ENCODE peak calls at places on chromosomes 12 and 14, in nine cellular contexts. Z, R, M, E, I, T, H, K and A are unnamed samples.

GRCh38 chr14:96156804-96157760 is 47.6 kb upstream of the BDKRB2 start:
- DNase-seq in E (no peak), M (peak), R (no peak), K (no peak), T (no peak), Z (no peak), I (no peak), H (no peak), A (no peak)

GRCh38 chr12:40058721-40059190 is 47.1 kb downstream of the SLC2A13 start:
- DNase-seq in E (peak), I (no peak), Z (no peak), R (no peak), K (no peak), M (no peak), T (peak), H (peak), A (no peak)

GRCh38 chr14:80996049-80996901 is 40.9 kb downstream of the TSHR start:
- DNase-seq in H (peak), Z (peak), E (peak), M (peak), K (peak), I (no peak), R (peak), T (peak), A (peak)

GRCh38 chr14:68172664-68173063 is 353.1 kb downstream of the RAD51B start:
- DNase-seq in T (no peak), M (no peak), R (peak), Z (no peak), K (peak), H (peak), I (no peak), E (no peak), A (peak)

GRCh38 chr12:128857173-128857770 is 4.0 kb downstream of the GLT1D1 start:
- DNase-seq in H (no peak), E (no peak), Z (no peak), K (no peak), T (no peak), I (no peak), R (no peak), M (no peak), A (no peak)

GRCh38 chr12:68565391-68565903 is 45.3 kb upstream of the RAP1B start:
- DNase-seq in I (no peak), M (no peak), T (peak), E (peak), R (no peak), Z (peak), K (no peak), H (peak), A (peak)

GRCh38 chr14:99271951-99272668 is at the start of gene BCL11B:
- DNase-seq in R (peak), T (peak), K (peak), Z (peak), H (peak), E (peak), I (peak), M (peak), A (peak)

GRCh38 chr14:94919896-94920295 is 150.0 kb upstream of the GSC start:
- DNase-seq in T (no peak), M (no peak), I (no peak), E (no peak), H (no peak), Z (no peak), K (no peak), R (no peak), A (no peak)

GRCh38 chr12:115096673-115097349 is 412.8 kb upstream of the TBX3 start:
- DNase-seq in H (no peak), Z (peak), K (no peak), R (no peak), T (peak), M (no peak), E (peak), I (peak), A (peak)

GRCh38 chr14:85079842-85080741 is 449.9 kb upstream of the FLRT2 start:
- DNase-seq in I (peak), E (peak), M (no peak), R (no peak), K (no peak), T (no peak), Z (no peak), H (no peak), A (peak)

GRCh38 chr12:4030938-4031702 is 157.9 kb upstream of the PARP11 start:
- DNase-seq in E (peak), K (peak), R (peak), I (peak), T (peak), M (peak), Z (peak), H (peak), A (peak)

GRCh38 chr14:101022916-101023435 is 119.5 kb upstream of the RTL1 start:
- DNase-seq in T (no peak), E (no peak), H (no peak), K (no peak), I (peak), R (no peak), Z (no peak), M (no peak), A (no peak)

GRCh38 chr12:63013302-63013701 is 78.4 kb upstream of the PPM1H start:
- DNase-seq in H (no peak), E (no peak), Z (no peak), I (no peak), K (no peak), R (no peak), M (no peak), T (no peak), A (no peak)

GRCh38 chr12:9751204-9752144 is 9.2 kb downstream of the CD69 start:
- DNase-seq in E (peak), M (no peak), Z (peak), H (peak), I (no peak), R (peak), T (peak), K (peak), A (peak)

GRCh38 chr14:23577710-23578392 is 739 bp downstream of the JPH4 start:
- DNase-seq in M (no peak), R (no peak), K (no peak), T (no peak), H (no peak), E (no peak), I (no peak), Z (no peak), A (no peak)

GRCh38 chr12:6768385-6769002 is 2.3 kb downstream of the PTMS start:
- DNase-seq in H (no peak), Z (peak), E (no peak), R (no peak), K (no peak), T (no peak), I (no peak), M (peak), A (no peak)

GRCh38 chr14:22556021-22556989 is 32.7 kb downstream of the DAD1 start:
- DNase-seq in H (peak), E (peak), Z (peak), K (no peak), I (peak), R (no peak), M (no peak), T (peak), A (peak)

GRCh38 chr12:57152408-57153038 is 5.1 kb upstream of the LRP1-AS start:
- DNase-seq in R (no peak), Z (peak), E (peak), H (peak), T (peak), M (no peak), K (no peak), I (no peak), A (peak)

GRCh38 chr12:89756638-89757321 is 48.1 kb upstream of the ATP2B1 start:
- DNase-seq in K (peak), I (no peak), R (peak), H (peak), Z (peak), E (peak), M (no peak), T (peak), A (peak)

DNA sequence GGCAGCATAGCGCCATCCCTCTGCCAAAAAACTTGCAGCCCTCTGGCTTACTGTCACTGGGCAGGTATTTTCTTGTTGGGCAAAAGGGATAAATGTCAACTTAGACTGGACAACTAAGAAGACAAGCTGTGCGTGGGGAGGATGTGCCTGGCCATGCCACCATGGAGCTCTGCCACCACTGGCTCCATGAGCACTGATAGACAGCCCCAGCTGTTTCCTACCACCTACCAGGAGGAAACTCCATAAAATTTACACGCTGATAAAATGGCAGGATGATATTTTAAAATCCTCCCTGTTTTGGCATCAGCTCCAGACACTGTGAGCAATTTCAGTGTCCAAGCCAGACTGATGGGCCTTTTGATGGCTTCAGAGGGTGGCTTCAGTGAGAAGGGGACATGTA is 7.1 kb upstream of the GALNT16 start:
- DNase-seq in H (no peak), I (no peak), Z (no peak), E (no peak), K (no peak), R (no peak), T (no peak), M (no peak), A (no peak)
- TF ChIP-seq CTCF in H (no peak), I (no peak), Z (no peak), E (no peak), K (no peak), R (no peak), T (no peak), M (no peak), A (no peak)

GRCh38 chr12:54216580-54217308 is 28.0 kb upstream of the SMUG1 start:
- DNase-seq in I (peak), M (peak), E (peak), H (peak), Z (peak), K (peak), R (peak), T (peak), A (peak)

GRCh38 chr12:54214553-54215374 is 26.0 kb upstream of the SMUG1 start:
- DNase-seq in H (peak), R (peak), M (peak), I (peak), K (peak), E (peak), T (peak), Z (peak), A (peak)

GRCh38 chr12:54217774-54218221 is 29.0 kb upstream of the SMUG1 start:
- DNase-seq in E (no peak), I (peak), T (peak), M (no peak), R (no peak), Z (no peak), H (peak), K (no peak), A (peak)

GRCh38 chr12:54215990-54216579 is 27.3 kb upstream of the SMUG1 start:
- DNase-seq in E (no peak), K (no peak), I (no peak), R (no peak), T (no peak), Z (no peak), H (no peak), M (no peak), A (no peak)

GRCh38 chr12:54217309-54217661 is 28.5 kb upstream of the SMUG1 start:
- DNase-seq in K (no peak), H (no peak), M (no peak), R (no peak), E (no peak), Z (no peak), T (no peak), I (no peak), A (no peak)
- H3K4me3 ChIP-seq in K (peak), H (peak), M (no peak), R (no peak), E (peak), Z (peak), T (peak), I (peak), A (peak)

GRCh38 chr12:1662761-1663439 is 28.0 kb upstream of the ADIPOR2 start:
- DNase-seq in I (no peak), M (peak), H (peak), K (peak), Z (peak), E (peak), R (peak), T (peak), A (no peak)
- TF ChIP-seq CTCF in I (peak), M (peak), H (peak), K (peak), Z (peak), E (peak), R (peak), T (peak), A (peak)

GRCh38 chr12:55743131-55743921 is 404 bp downstream of the GDF11 start:
- DNase-seq in K (peak), E (peak), M (peak), H (peak), T (peak), R (no peak), I (peak), Z (peak), A (peak)
- H3K4me3 ChIP-seq in K (peak), E (peak), M (peak), H (peak), T (peak), R (peak), I (peak), Z (peak), A (peak)

DNA sequence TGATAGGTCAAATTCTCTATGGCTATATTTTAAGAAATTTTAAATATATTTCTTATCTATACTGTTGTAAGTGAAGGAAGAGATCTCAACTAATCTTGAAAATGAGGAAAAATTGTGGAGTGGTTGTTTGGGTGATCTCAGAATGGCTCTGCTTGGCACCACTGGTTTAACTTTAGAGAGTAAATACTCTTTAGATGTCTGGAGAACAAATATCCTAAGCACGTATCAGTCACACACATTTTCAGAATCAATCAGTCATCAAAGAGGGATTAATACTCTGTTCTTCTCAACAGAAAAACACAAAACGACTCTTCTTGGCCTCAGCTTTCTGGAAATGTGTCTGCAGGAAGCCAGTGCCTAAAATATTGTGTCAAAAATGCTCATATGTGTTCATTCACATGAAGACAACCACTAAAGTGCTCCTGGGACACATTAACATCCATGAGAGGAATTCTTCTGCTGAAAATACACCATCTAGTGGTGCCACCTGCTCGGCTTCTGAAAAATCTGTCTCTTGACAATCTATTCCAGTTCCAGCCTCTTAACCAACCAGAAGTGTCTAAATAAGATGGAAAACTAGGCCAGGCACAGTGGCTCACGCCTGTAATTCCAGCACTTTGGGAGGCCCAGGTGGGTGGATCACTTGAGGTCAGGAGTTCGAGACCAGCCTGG is 81.1 kb upstream of the CCDC198 start:
- DNase-seq in H (peak), I (no peak), Z (no peak), E (no peak), K (no peak), T (no peak), R (no peak), M (no peak), A (no peak)
- TF ChIP-seq CTCF in H (peak), I (peak), Z (peak), E (no peak), K (peak), T (no peak), R (no peak), M (peak), A (no peak)